ENCODE peak calls at places on chromosomes 16 and 17, in four cellular contexts. One of them, this sample, is unnamed.

GRCh38 chr16:2174396-2175131 is 19.0 kb downstream of the TRAF7 start:
- DNase-seq in epithelial cell of prostate: no peak
- DNase-seq in ELR: no peak
- DNase-seq in non-pigmented ciliary epithelial cell: no peak
- DNase-seq in this sample: no peak

GRCh38 chr16:31246296-31246695 is 13.5 kb upstream of the ITGAM start:
- DNase-seq in epithelial cell of prostate: no peak
- DNase-seq in ELR: no peak
- DNase-seq in non-pigmented ciliary epithelial cell: no peak
- DNase-seq in this sample: no peak

GRCh38 chr16:85511938-85512551 is 101.1 kb upstream of the GSE1 start:
- DNase-seq in epithelial cell of prostate: no peak
- DNase-seq in ELR: no peak
- DNase-seq in non-pigmented ciliary epithelial cell: no peak
- DNase-seq in this sample: no peak

GRCh38 chr16:17072104-17072503 is 398.7 kb downstream of the XYLT1 start:
- DNase-seq in epithelial cell of prostate: peak; percentile 12
- DNase-seq in ELR: peak; percentile 15
- DNase-seq in non-pigmented ciliary epithelial cell: no peak
- DNase-seq in this sample: no peak

GRCh38 chr17:79546386-79546785 is 64.5 kb downstream of the RBFOX3 start:
- DNase-seq in epithelial cell of prostate: no peak
- DNase-seq in ELR: no peak
- DNase-seq in non-pigmented ciliary epithelial cell: no peak
- DNase-seq in this sample: no peak

GRCh38 chr17:559699-560378 is 154.8 kb downstream of the VPS53 start:
- DNase-seq in epithelial cell of prostate: peak; percentile 22
- DNase-seq in ELR: peak; percentile 94
- DNase-seq in non-pigmented ciliary epithelial cell: no peak
- DNase-seq in this sample: peak; percentile 89

GRCh38 chr17:45147102-45147580 is 1.1 kb upstream of the HEXIM1 start:
- DNase-seq in epithelial cell of prostate: no peak
- DNase-seq in ELR: peak; percentile 85
- DNase-seq in non-pigmented ciliary epithelial cell: no peak
- DNase-seq in this sample: peak; percentile 46

GRCh38 chr17:44362479-44362963 is 1.1 kb downstream of the FAM171A2 start:
- DNase-seq in epithelial cell of prostate: no peak
- DNase-seq in ELR: no peak
- DNase-seq in non-pigmented ciliary epithelial cell: no peak
- DNase-seq in this sample: no peak

GRCh38 chr16:86775401-86775985 is 197.1 kb downstream of the FOXL1 start:
- DNase-seq in epithelial cell of prostate: no peak
- DNase-seq in ELR: no peak
- DNase-seq in non-pigmented ciliary epithelial cell: no peak
- DNase-seq in this sample: no peak

GRCh38 chr16:62870554-62870953 is 834.3 kb upstream of the CDH8 start:
- DNase-seq in epithelial cell of prostate: no peak
- DNase-seq in ELR: no peak
- DNase-seq in non-pigmented ciliary epithelial cell: no peak
- DNase-seq in this sample: no peak

GRCh38 chr17:63445065-63445464 is 1.0 kb downstream of the CYB561 start:
- DNase-seq in epithelial cell of prostate: no peak
- DNase-seq in ELR: no peak
- DNase-seq in non-pigmented ciliary epithelial cell: no peak
- DNase-seq in this sample: no peak

GRCh38 chr16:48155926-48156789 is at the start of gene ABCC12:
- DNase-seq in epithelial cell of prostate: no peak
- DNase-seq in ELR: no peak
- DNase-seq in non-pigmented ciliary epithelial cell: no peak
- DNase-seq in this sample: no peak

GRCh38 chr16:79265701-79266100 is 334.8 kb downstream of the MAF start:
- DNase-seq in epithelial cell of prostate: no peak
- DNase-seq in ELR: no peak
- DNase-seq in non-pigmented ciliary epithelial cell: no peak
- DNase-seq in this sample: no peak

GRCh38 chr17:57372156-57372555 is 115.8 kb downstream of the MSI2 start:
- DNase-seq in epithelial cell of prostate: no peak
- DNase-seq in ELR: peak; percentile 67
- DNase-seq in non-pigmented ciliary epithelial cell: no peak
- DNase-seq in this sample: peak; percentile 19

GRCh38 chr16:5615868-5616642 is 518.5 kb upstream of the EEF2KMT start:
- DNase-seq in epithelial cell of prostate: no peak
- DNase-seq in ELR: peak; percentile 3
- DNase-seq in non-pigmented ciliary epithelial cell: no peak
- DNase-seq in this sample: no peak

GRCh38 chr16:89084814-89085612 is 8.6 kb upstream of the ACSF3 start:
- DNase-seq in epithelial cell of prostate: no peak
- DNase-seq in ELR: no peak
- DNase-seq in non-pigmented ciliary epithelial cell: no peak
- DNase-seq in this sample: no peak

GRCh38 chr17:78933025-78933958 is 8.1 kb upstream of the TIMP2 start:
- DNase-seq in epithelial cell of prostate: peak; percentile 92
- DNase-seq in ELR: peak; percentile 100
- DNase-seq in non-pigmented ciliary epithelial cell: peak; percentile 96
- DNase-seq in this sample: peak; percentile 90

GRCh38 chr16:77585852-77586251 is 136.5 kb upstream of the NUDT7 start:
- DNase-seq in epithelial cell of prostate: peak; percentile 34
- DNase-seq in ELR: peak; percentile 23
- DNase-seq in non-pigmented ciliary epithelial cell: no peak
- DNase-seq in this sample: peak; percentile 67

GRCh38 chr16:85616608-85617311 is 3.6 kb downstream of the GSE1 start:
- DNase-seq in epithelial cell of prostate: no peak
- DNase-seq in ELR: no peak
- DNase-seq in non-pigmented ciliary epithelial cell: no peak
- DNase-seq in this sample: no peak

GRCh38 chr17:75428775-75429469 is 23.4 kb upstream of the GRB2 start:
- DNase-seq in epithelial cell of prostate: peak; percentile 61
- DNase-seq in ELR: peak; percentile 94
- DNase-seq in non-pigmented ciliary epithelial cell: peak; percentile 84
- DNase-seq in this sample: peak; percentile 71

GRCh38 chr17:58264407-58265103 is 16.2 kb downstream of the MPO start:
- DNase-seq in epithelial cell of prostate: no peak
- DNase-seq in ELR: no peak
- DNase-seq in non-pigmented ciliary epithelial cell: no peak
- DNase-seq in this sample: no peak

GRCh38 chr17:75160211-75160610 is 5.9 kb upstream of the JPT1 start:
- DNase-seq in epithelial cell of prostate: no peak
- DNase-seq in ELR: no peak
- DNase-seq in non-pigmented ciliary epithelial cell: no peak
- DNase-seq in this sample: no peak

GRCh38 chr16:60811051-60811608 is 1225.1 kb downstream of the CDH8 start:
- DNase-seq in epithelial cell of prostate: no peak
- DNase-seq in ELR: no peak
- DNase-seq in non-pigmented ciliary epithelial cell: no peak
- DNase-seq in this sample: no peak

GRCh38 chr17:31373150-31374082 is 18.1 kb upstream of the RAB11FIP4 start:
- DNase-seq in epithelial cell of prostate: no peak
- DNase-seq in ELR: peak; percentile 77
- DNase-seq in non-pigmented ciliary epithelial cell: peak; percentile 26
- DNase-seq in this sample: peak; percentile 29

GRCh38 chr17:41785876-41786226 is 660 bp downstream of the JUP start:
- DNase-seq in epithelial cell of prostate: peak; percentile 72
- DNase-seq in ELR: no peak
- DNase-seq in non-pigmented ciliary epithelial cell: no peak
- DNase-seq in this sample: no peak

GRCh38 chr16:11736903-11737302 is 5.8 kb downstream of the TXNDC11 start:
- DNase-seq in epithelial cell of prostate: no peak
- DNase-seq in ELR: no peak
- DNase-seq in non-pigmented ciliary epithelial cell: no peak
- DNase-seq in this sample: no peak

GRCh38 chr17:73317554-73318426 is 6.0 kb upstream of the CDC42EP4 start:
- DNase-seq in epithelial cell of prostate: no peak
- DNase-seq in ELR: no peak
- DNase-seq in non-pigmented ciliary epithelial cell: no peak
- DNase-seq in this sample: no peak

GRCh38 chr17:83062818-83063671 is 16.4 kb upstream of the METRNL start:
- DNase-seq in epithelial cell of prostate: no peak
- DNase-seq in ELR: no peak
- DNase-seq in non-pigmented ciliary epithelial cell: no peak
- DNase-seq in this sample: no peak

GRCh38 chr17:28384281-28385036 is 13.0 kb downstream of the SARM1 start:
- DNase-seq in epithelial cell of prostate: no peak
- DNase-seq in ELR: no peak
- DNase-seq in non-pigmented ciliary epithelial cell: no peak
- DNase-seq in this sample: no peak

GRCh38 chr17:46152423-46152822 is 40.8 kb downstream of the KANSL1 start:
- DNase-seq in epithelial cell of prostate: no peak
- DNase-seq in ELR: no peak
- DNase-seq in non-pigmented ciliary epithelial cell: no peak
- DNase-seq in this sample: no peak

GRCh38 chr17:76578376-76578775 is 7.3 kb downstream of the ST6GALNAC2 start:
- DNase-seq in epithelial cell of prostate: peak; percentile 86
- DNase-seq in ELR: peak; percentile 74
- DNase-seq in non-pigmented ciliary epithelial cell: no peak
- DNase-seq in this sample: no peak

GRCh38 chr17:2892305-2892971 is 96.2 kb downstream of the RAP1GAP2 start:
- DNase-seq in epithelial cell of prostate: peak; percentile 90
- DNase-seq in ELR: peak; percentile 73
- DNase-seq in non-pigmented ciliary epithelial cell: peak; percentile 13
- DNase-seq in this sample: peak; percentile 91

GRCh38 chr16:82630688-82631087 is 3.9 kb downstream of the CDH13 start:
- DNase-seq in epithelial cell of prostate: no peak
- DNase-seq in ELR: peak; percentile 52
- DNase-seq in non-pigmented ciliary epithelial cell: no peak
- DNase-seq in this sample: no peak

GRCh38 chr16:9370071-9370491 is 278.6 kb downstream of the HAPSTR1 start:
- DNase-seq in epithelial cell of prostate: no peak
- DNase-seq in ELR: no peak
- DNase-seq in non-pigmented ciliary epithelial cell: no peak
- DNase-seq in this sample: no peak

GRCh38 chr16:89452925-89453324 is 37.4 kb downstream of the ANKRD11 start:
- DNase-seq in epithelial cell of prostate: no peak
- DNase-seq in ELR: no peak
- DNase-seq in non-pigmented ciliary epithelial cell: no peak
- DNase-seq in this sample: no peak

GRCh38 chr17:77352996-77353395 is 212.2 kb downstream of the SEC14L1 start:
- DNase-seq in epithelial cell of prostate: no peak
- DNase-seq in ELR: no peak
- DNase-seq in non-pigmented ciliary epithelial cell: no peak
- DNase-seq in this sample: no peak